ENCODE peak calls at places on chromosomes 6 and 20, in four cellular contexts. E is left lung, H is endodermal cell, T is AG04450. V is an unnamed sample.

GRCh38 chr6:50128420-50129005 is 78.8 kb upstream of the DEFB112 start:
- DNase-seq in E (no peak), H (no peak), T (no peak), V (no peak)

GRCh38 chr20:35443003-35443402 is 5.0 kb upstream of the GDF5 start:
- DNase-seq in E (no peak), H (no peak), T (no peak), V (peak; percentile 57)

GRCh38 chr6:117491916-117492315 is 9.4 kb downstream of the DCBLD1 start:
- DNase-seq in E (no peak), H (no peak), T (no peak), V (no peak)

GRCh38 chr6:87482382-87482781 is 9.6 kb downstream of the SLC35A1 start:
- DNase-seq in E (no peak), H (no peak), T (no peak), V (no peak)

GRCh38 chr6:1129141-1129540 is 182.8 kb upstream of the FOXQ1 start:
- DNase-seq in E (no peak), H (no peak), T (no peak), V (no peak)

GRCh38 chr20:3105256-3106137 is 21.0 kb upstream of the AVP start:
- DNase-seq in E (no peak), H (no peak), T (no peak), V (no peak)

GRCh38 chr6:14129572-14129971 is 12.0 kb downstream of the CD83 start:
- DNase-seq in E (no peak), H (peak; percentile 84), T (peak; percentile 49), V (peak; percentile 70)

GRCh38 chr6:29631860-29632731 is 887 bp downstream of the GABBR1 start:
- DNase-seq in E (peak; percentile 90), H (peak; percentile 90), T (no peak), V (no peak)

GRCh38 chr6:101396552-101397173 is 3.2 kb downstream of the GRIK2 start:
- DNase-seq in E (no peak), H (peak; percentile 91), T (no peak), V (peak; percentile 61)

GRCh38 chr6:134630468-134631180 is 312.7 kb upstream of the SGK1 start:
- DNase-seq in E (no peak), H (no peak), T (no peak), V (no peak)

GRCh38 chr6:1604347-1604990 is 5.2 kb upstream of the FOXC1 start:
- DNase-seq in E (peak; percentile 95), H (peak; percentile 94), T (no peak), V (no peak)

GRCh38 chr6:99013145-99013544 is 65.4 kb upstream of the FBXL4 start:
- DNase-seq in E (no peak), H (no peak), T (peak; percentile 81), V (peak; percentile 95)

GRCh38 chr6:33123181-33123580 is 47.4 kb downstream of the HLA-DPB1 start:
- DNase-seq in E (no peak), H (no peak), T (no peak), V (no peak)

GRCh38 chr6:33123732-33124524 is 48.1 kb downstream of the HLA-DPB1 start:
- DNase-seq in E (no peak), H (peak; percentile 72), T (no peak), V (no peak)

GRCh38 chr6:33124525-33124901 is 48.7 kb downstream of the HLA-DPB1 start:
- DNase-seq in E (no peak), H (no peak), T (no peak), V (no peak)

GRCh38 chr6:33126101-33126714 is 50.4 kb downstream of the HLA-DPB1 start:
- DNase-seq in E (peak; percentile 87), H (peak; percentile 91), T (no peak), V (peak; percentile 41)

DNA sequence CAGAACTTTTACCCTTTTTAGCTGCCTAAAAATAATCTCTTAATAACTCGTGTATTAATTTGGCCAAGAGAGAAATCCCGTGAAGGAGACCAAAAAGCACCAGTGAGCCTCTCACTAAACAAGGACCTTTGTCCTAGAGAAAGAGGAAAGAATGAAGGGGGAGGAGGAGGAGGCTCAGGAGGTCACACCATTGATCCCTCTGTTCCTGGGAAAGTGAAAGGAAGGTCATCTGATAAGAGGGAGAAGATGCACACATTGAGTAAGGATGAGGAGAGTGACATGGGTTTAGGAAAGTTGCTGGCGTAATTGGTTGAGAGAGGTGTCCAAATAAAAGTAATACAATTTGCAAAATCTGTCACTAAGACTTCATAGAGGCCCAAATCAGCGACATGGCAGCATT is 49.2 kb downstream of the HLA-DPB1 start:
- DNase-seq in E (no peak), H (no peak), T (no peak), V (no peak)
- H3K27me3 ChIP-seq in E (peaks cover 16% of the 10 kb centered on the region), H (no peaks in the 10 kb centered on the region), T (peaks cover 25% of the 10 kb centered on the region), V (peaks cover 14% of the 10 kb centered on the region)

DNA sequence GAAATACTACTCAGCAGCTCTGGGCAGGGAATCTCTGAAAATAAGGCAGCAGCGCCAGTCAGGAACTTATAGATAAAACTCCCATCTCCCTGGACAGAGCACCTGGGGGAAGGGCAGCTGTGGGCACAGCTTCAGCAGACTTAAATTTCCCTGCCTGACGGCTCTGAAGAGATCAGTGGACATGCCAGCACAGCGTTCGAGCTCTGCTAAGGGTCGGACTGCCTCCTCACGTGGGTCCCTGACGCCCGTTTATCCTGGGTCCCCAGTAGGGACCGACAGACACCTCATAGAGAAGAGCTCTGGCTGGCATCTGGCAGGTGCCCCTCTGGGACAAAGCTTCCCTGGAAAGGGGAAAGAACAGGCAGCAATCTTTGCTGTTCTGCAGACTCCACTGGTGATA is 59.0 kb downstream of the COL21A1 start:
- DNase-seq in E (no peak), H (peak; percentile 40), T (no peak), V (no peak)
- TF ChIP-seq CTCF in E (no peak), H (no peak), T (no peak), V (no peak)

GRCh38 chr6:41713650-41714291 is 21.6 kb downstream of the TFEB start:
- DNase-seq in E (peak; percentile 46), H (no peak), T (no peak), V (no peak)
- H3K4me3 ChIP-seq in E (no peak overlapping the region), H (no peak overlapping the region), T (no peak overlapping the region), V (no peak overlapping the region)

DNA sequence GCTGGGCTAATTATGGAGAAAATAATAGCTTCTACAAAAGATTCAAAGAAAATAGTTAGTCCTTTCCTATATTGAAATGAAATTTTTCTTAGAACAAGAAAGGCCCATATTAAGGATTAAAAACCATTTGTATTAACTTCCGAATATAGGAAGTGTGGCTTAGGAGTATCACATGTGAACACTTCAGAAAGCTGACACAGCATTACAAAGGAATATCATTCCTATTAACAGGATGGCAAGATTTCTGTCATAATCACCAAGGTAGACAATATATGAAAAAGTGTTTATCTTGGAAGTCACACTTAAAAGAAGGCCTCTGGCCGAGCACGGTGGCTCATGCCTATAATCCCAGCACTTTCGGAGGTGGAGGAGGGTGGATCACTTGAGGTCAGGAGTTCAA is 5.4 kb upstream of the LATS1 start:
- DNase-seq in E (no peak), H (no peak), T (no peak), V (no peak)
- H3K27me3 ChIP-seq in E (no peaks in the 10 kb centered on the region), H (no peaks in the 10 kb centered on the region), T (no peaks in the 10 kb centered on the region), V (no peaks in the 10 kb centered on the region)